ENCODE peak calls at places on chromosome 15, in four cellular contexts. J, O, D and W are unnamed samples.

GRCh38 chr15:20352241-20353200 is 189.1 kb downstream of the GOLGA6L6 start:
- DNase-seq in D (no peak), J (no peak), O (peak), W (no peak)

GRCh38 chr15:70164156-70164900 is 66.6 kb upstream of the TLE3 start:
- DNase-seq in J (no peak), D (no peak), O (no peak), W (no peak)

GRCh38 chr15:25810154-25810553 is 53.0 kb downstream of the ATP10A start:
- DNase-seq in J (no peak), O (no peak), D (no peak), W (no peak)

GRCh38 chr15:90585863-90586262 is 56.1 kb downstream of the CRTC3 start:
- DNase-seq in O (no peak), D (no peak), J (no peak), W (no peak)

GRCh38 chr15:58165661-58166060 is 27.5 kb downstream of the AQP9 start:
- DNase-seq in D (no peak), J (peak), O (peak), W (no peak)

GRCh38 chr15:29921130-29921601 is 98.9 kb upstream of the TJP1 start:
- DNase-seq in D (no peak), O (no peak), J (no peak), W (no peak)

GRCh38 chr15:76979996-76980520 is 14.9 kb upstream of the PSTPIP1 start:
- DNase-seq in D (no peak), O (no peak), J (no peak), W (no peak)

GRCh38 chr15:58547628-58548307 is 116.0 kb downstream of the LIPC start:
- DNase-seq in D (no peak), J (no peak), O (no peak), W (no peak)

GRCh38 chr15:72865486-72865885 is 81.9 kb upstream of the ADPGK start:
- DNase-seq in J (no peak), D (no peak), O (no peak), W (no peak)

GRCh38 chr15:83053151-83053550 is 13.9 kb downstream of the BTBD1 start:
- DNase-seq in D (no peak), J (no peak), O (no peak), W (no peak)

GRCh38 chr15:99114511-99115299 is 9.8 kb downstream of the SYNM start:
- DNase-seq in D (no peak), J (no peak), O (peak), W (no peak)

GRCh38 chr15:78301326-78301725 is 1.9 kb upstream of the SKIC8 start:
- DNase-seq in O (no peak), J (no peak), D (no peak), W (no peak)

GRCh38 chr15:64865998-64866520 is 24.3 kb downstream of the PLEKHO2 start:
- DNase-seq in D (no peak), O (no peak), J (no peak), W (peak)

GRCh38 chr15:80512729-80513670 is 108.8 kb downstream of the ARNT2 start:
- DNase-seq in J (no peak), O (no peak), D (no peak), W (no peak)

GRCh38 chr15:67174864-67175573 is 79.4 kb downstream of the AAGAB start:
- DNase-seq in O (peak), J (peak), D (no peak), W (peak)

GRCh38 chr15:53072077-53072476 is 281.9 kb upstream of the ONECUT1 start:
- DNase-seq in D (peak), O (no peak), J (peak), W (no peak)

GRCh38 chr15:84766461-84767005 is 18.1 kb downstream of the ZNF592 start:
- DNase-seq in D (no peak), J (no peak), O (no peak), W (no peak)

GRCh38 chr15:83692820-83693581 is 39.1 kb downstream of the ADAMTSL3 start:
- DNase-seq in J (no peak), O (no peak), D (no peak), W (no peak)